ENCODE peak calls at places on chromosomes 4 and X, in nine cellular contexts. One of them, this sample, is unnamed.
A peak's percentile ranks its signal among the peaks of the same experiment; 100 is the strongest.

GRCh38 chr4:89213382-89213701 is 94.3 kb downstream of the GPRIN3 start:
- DNase-seq in Right ventricle myocardium inferior: no peak
- DNase-seq in HT-29: no peak
- DNase-seq in WTC11: no peak
- DNase-seq in GM23248: no peak
- DNase-seq in endothelial cell: no peak
- DNase-seq in left cardiac atrium: no peak
- DNase-seq in activated CD4-positive, CD25-positive, alpha-beta regulatory T cell treated with anti-CD3 and anti-CD28 coated beads, Interleukin-2, amount 50 U/mL, for 16 hours: no peak
- DNase-seq in heart left ventricle: no peak
- DNase-seq in this sample: no peak

GRCh38 chr4:99945718-99946345 is 586 bp downstream of the DNAJB14 start:
- DNase-seq in heart left ventricle: no peak
- DNase-seq in WTC11: peak; percentile 60
- DNase-seq in activated CD4-positive, CD25-positive, alpha-beta regulatory T cell treated with anti-CD3 and anti-CD28 coated beads, Interleukin-2, amount 50 U/mL, for 16 hours: no peak
- DNase-seq in GM23248: peak; percentile 67
- DNase-seq in left cardiac atrium: no peak
- DNase-seq in HT-29: peak; percentile 48
- DNase-seq in Right ventricle myocardium inferior: no peak
- DNase-seq in endothelial cell: no peak
- DNase-seq in this sample: peak; percentile 29

GRCh38 chrX:49249616-49250015 is 14.3 kb downstream of the CCDC22 start:
- DNase-seq in HT-29: no peak
- DNase-seq in activated CD4-positive, CD25-positive, alpha-beta regulatory T cell treated with anti-CD3 and anti-CD28 coated beads, Interleukin-2, amount 50 U/mL, for 16 hours: no peak
- DNase-seq in GM23248: no peak
- DNase-seq in left cardiac atrium: no peak
- DNase-seq in endothelial cell: no peak
- DNase-seq in Right ventricle myocardium inferior: no peak
- DNase-seq in WTC11: no peak
- DNase-seq in heart left ventricle: no peak
- DNase-seq in this sample: no peak

GRCh38 chr4:151799417-151800030 is 38.7 kb upstream of the GATB start:
- DNase-seq in left cardiac atrium: no peak
- DNase-seq in Right ventricle myocardium inferior: no peak
- DNase-seq in endothelial cell: no peak
- DNase-seq in GM23248: no peak
- DNase-seq in HT-29: no peak
- DNase-seq in activated CD4-positive, CD25-positive, alpha-beta regulatory T cell treated with anti-CD3 and anti-CD28 coated beads, Interleukin-2, amount 50 U/mL, for 16 hours: no peak
- DNase-seq in heart left ventricle: no peak
- DNase-seq in WTC11: no peak
- DNase-seq in this sample: no peak

GRCh38 chr4:47209833-47210232 is 178.5 kb downstream of the GABRB1 start:
- DNase-seq in activated CD4-positive, CD25-positive, alpha-beta regulatory T cell treated with anti-CD3 and anti-CD28 coated beads, Interleukin-2, amount 50 U/mL, for 16 hours: no peak
- DNase-seq in endothelial cell: no peak
- DNase-seq in left cardiac atrium: no peak
- DNase-seq in HT-29: no peak
- DNase-seq in WTC11: no peak
- DNase-seq in Right ventricle myocardium inferior: no peak
- DNase-seq in GM23248: peak; percentile 47
- DNase-seq in heart left ventricle: no peak
- DNase-seq in this sample: no peak

GRCh38 chrX:69158166-69159040 is 6.8 kb downstream of the PJA1 start:
- DNase-seq in HT-29: peak; percentile 75
- DNase-seq in GM23248: peak; percentile 72
- DNase-seq in endothelial cell: peak; percentile 24
- DNase-seq in Right ventricle myocardium inferior: no peak
- DNase-seq in activated CD4-positive, CD25-positive, alpha-beta regulatory T cell treated with anti-CD3 and anti-CD28 coated beads, Interleukin-2, amount 50 U/mL, for 16 hours: no peak
- DNase-seq in heart left ventricle: peak; percentile 86
- DNase-seq in left cardiac atrium: peak; percentile 73
- DNase-seq in WTC11: peak; percentile 42
- DNase-seq in this sample: no peak

GRCh38 chr4:128600996-128601857 is 208.3 kb upstream of the JADE1 start:
- DNase-seq in activated CD4-positive, CD25-positive, alpha-beta regulatory T cell treated with anti-CD3 and anti-CD28 coated beads, Interleukin-2, amount 50 U/mL, for 16 hours: no peak
- DNase-seq in WTC11: peak; percentile 22
- DNase-seq in GM23248: peak; percentile 92
- DNase-seq in left cardiac atrium: peak; percentile 65
- DNase-seq in endothelial cell: no peak
- DNase-seq in Right ventricle myocardium inferior: peak; percentile 67
- DNase-seq in HT-29: peak; percentile 79
- DNase-seq in heart left ventricle: peak; percentile 59
- DNase-seq in this sample: peak; percentile 46

GRCh38 chr4:124515591-124515990 is 196.9 kb downstream of the ANKRD50 start:
- DNase-seq in GM23248: no peak
- DNase-seq in WTC11: no peak
- DNase-seq in left cardiac atrium: no peak
- DNase-seq in activated CD4-positive, CD25-positive, alpha-beta regulatory T cell treated with anti-CD3 and anti-CD28 coated beads, Interleukin-2, amount 50 U/mL, for 16 hours: no peak
- DNase-seq in HT-29: no peak
- DNase-seq in endothelial cell: no peak
- DNase-seq in Right ventricle myocardium inferior: no peak
- DNase-seq in heart left ventricle: no peak
- DNase-seq in this sample: no peak

GRCh38 chr4:80180743-80181142 is 16.6 kb upstream of the PRDM8 start:
- DNase-seq in GM23248: peak; percentile 53
- DNase-seq in HT-29: no peak
- DNase-seq in left cardiac atrium: no peak
- DNase-seq in endothelial cell: no peak
- DNase-seq in WTC11: no peak
- DNase-seq in activated CD4-positive, CD25-positive, alpha-beta regulatory T cell treated with anti-CD3 and anti-CD28 coated beads, Interleukin-2, amount 50 U/mL, for 16 hours: no peak
- DNase-seq in Right ventricle myocardium inferior: no peak
- DNase-seq in heart left ventricle: no peak
- DNase-seq in this sample: no peak

GRCh38 chr4:168397611-168398169 is 79.1 kb upstream of the DDX60 start:
- DNase-seq in WTC11: no peak
- DNase-seq in HT-29: no peak
- DNase-seq in activated CD4-positive, CD25-positive, alpha-beta regulatory T cell treated with anti-CD3 and anti-CD28 coated beads, Interleukin-2, amount 50 U/mL, for 16 hours: no peak
- DNase-seq in Right ventricle myocardium inferior: no peak
- DNase-seq in left cardiac atrium: no peak
- DNase-seq in endothelial cell: no peak
- DNase-seq in GM23248: no peak
- DNase-seq in heart left ventricle: no peak
- DNase-seq in this sample: no peak

GRCh38 chr4:16196482-16197393 is 29.5 kb downstream of the TAPT1 start:
- DNase-seq in endothelial cell: no peak
- DNase-seq in Right ventricle myocardium inferior: no peak
- DNase-seq in WTC11: no peak
- DNase-seq in GM23248: peak; percentile 87
- DNase-seq in left cardiac atrium: no peak
- DNase-seq in heart left ventricle: no peak
- DNase-seq in activated CD4-positive, CD25-positive, alpha-beta regulatory T cell treated with anti-CD3 and anti-CD28 coated beads, Interleukin-2, amount 50 U/mL, for 16 hours: no peak
- DNase-seq in HT-29: peak; percentile 95
- DNase-seq in this sample: peak; percentile 68

GRCh38 chr4:119684463-119684862 is 55.9 kb upstream of the PDE5A start:
- DNase-seq in endothelial cell: no peak
- DNase-seq in HT-29: no peak
- DNase-seq in Right ventricle myocardium inferior: no peak
- DNase-seq in left cardiac atrium: no peak
- DNase-seq in GM23248: no peak
- DNase-seq in WTC11: no peak
- DNase-seq in activated CD4-positive, CD25-positive, alpha-beta regulatory T cell treated with anti-CD3 and anti-CD28 coated beads, Interleukin-2, amount 50 U/mL, for 16 hours: no peak
- DNase-seq in heart left ventricle: no peak
- DNase-seq in this sample: no peak

GRCh38 chr4:2954358-2955185 is 8.6 kb downstream of the NOP14 start:
- DNase-seq in activated CD4-positive, CD25-positive, alpha-beta regulatory T cell treated with anti-CD3 and anti-CD28 coated beads, Interleukin-2, amount 50 U/mL, for 16 hours: no peak
- DNase-seq in heart left ventricle: no peak
- DNase-seq in endothelial cell: no peak
- DNase-seq in HT-29: peak; percentile 41
- DNase-seq in Right ventricle myocardium inferior: no peak
- DNase-seq in GM23248: no peak
- DNase-seq in WTC11: peak; percentile 75
- DNase-seq in left cardiac atrium: no peak
- DNase-seq in this sample: no peak

GRCh38 chrX:46991664-46992063 is 79.4 kb downstream of the JADE3 start:
- DNase-seq in heart left ventricle: no peak
- DNase-seq in WTC11: no peak
- DNase-seq in GM23248: no peak
- DNase-seq in activated CD4-positive, CD25-positive, alpha-beta regulatory T cell treated with anti-CD3 and anti-CD28 coated beads, Interleukin-2, amount 50 U/mL, for 16 hours: no peak
- DNase-seq in Right ventricle myocardium inferior: no peak
- DNase-seq in left cardiac atrium: no peak
- DNase-seq in HT-29: no peak
- DNase-seq in endothelial cell: no peak
- DNase-seq in this sample: no peak

GRCh38 chrX:9562851-9563250 is 98.0 kb downstream of the TBL1X start:
- DNase-seq in left cardiac atrium: peak; percentile 29
- DNase-seq in Right ventricle myocardium inferior: no peak
- DNase-seq in endothelial cell: no peak
- DNase-seq in WTC11: no peak
- DNase-seq in HT-29: no peak
- DNase-seq in activated CD4-positive, CD25-positive, alpha-beta regulatory T cell treated with anti-CD3 and anti-CD28 coated beads, Interleukin-2, amount 50 U/mL, for 16 hours: no peak
- DNase-seq in heart left ventricle: peak; percentile 38
- DNase-seq in GM23248: peak; percentile 84
- DNase-seq in this sample: no peak

GRCh38 chr4:165839615-165840333 is 33.3 kb upstream of the TLL1 start:
- DNase-seq in Right ventricle myocardium inferior: no peak
- DNase-seq in WTC11: no peak
- DNase-seq in HT-29: no peak
- DNase-seq in activated CD4-positive, CD25-positive, alpha-beta regulatory T cell treated with anti-CD3 and anti-CD28 coated beads, Interleukin-2, amount 50 U/mL, for 16 hours: no peak
- DNase-seq in left cardiac atrium: no peak
- DNase-seq in endothelial cell: no peak
- DNase-seq in GM23248: no peak
- DNase-seq in heart left ventricle: no peak
- DNase-seq in this sample: no peak

GRCh38 chrX:114952696-114953095 is 64.7 kb downstream of the IL13RA2 start:
- DNase-seq in WTC11: no peak
- DNase-seq in HT-29: no peak
- DNase-seq in endothelial cell: no peak
- DNase-seq in Right ventricle myocardium inferior: no peak
- DNase-seq in GM23248: no peak
- DNase-seq in heart left ventricle: no peak
- DNase-seq in left cardiac atrium: no peak
- DNase-seq in activated CD4-positive, CD25-positive, alpha-beta regulatory T cell treated with anti-CD3 and anti-CD28 coated beads, Interleukin-2, amount 50 U/mL, for 16 hours: no peak
- DNase-seq in this sample: no peak

GRCh38 chr4:32909722-32910121 is 2189.6 kb downstream of the PCDH7 start:
- DNase-seq in activated CD4-positive, CD25-positive, alpha-beta regulatory T cell treated with anti-CD3 and anti-CD28 coated beads, Interleukin-2, amount 50 U/mL, for 16 hours: no peak
- DNase-seq in endothelial cell: no peak
- DNase-seq in left cardiac atrium: no peak
- DNase-seq in HT-29: no peak
- DNase-seq in WTC11: peak; percentile 38
- DNase-seq in heart left ventricle: no peak
- DNase-seq in GM23248: no peak
- DNase-seq in Right ventricle myocardium inferior: no peak
- DNase-seq in this sample: no peak

GRCh38 chr4:168421671-168422070 is 58.6 kb downstream of the DDX60L start:
- DNase-seq in activated CD4-positive, CD25-positive, alpha-beta regulatory T cell treated with anti-CD3 and anti-CD28 coated beads, Interleukin-2, amount 50 U/mL, for 16 hours: no peak
- DNase-seq in Right ventricle myocardium inferior: no peak
- DNase-seq in WTC11: no peak
- DNase-seq in GM23248: peak; percentile 4
- DNase-seq in HT-29: peak; percentile 2
- DNase-seq in endothelial cell: peak; percentile 36
- DNase-seq in left cardiac atrium: no peak
- DNase-seq in heart left ventricle: no peak
- DNase-seq in this sample: no peak

GRCh38 chrX:81791086-81791485 is 589.2 kb downstream of the SH3BGRL start:
- DNase-seq in left cardiac atrium: no peak
- DNase-seq in GM23248: no peak
- DNase-seq in HT-29: no peak
- DNase-seq in heart left ventricle: no peak
- DNase-seq in endothelial cell: no peak
- DNase-seq in WTC11: no peak
- DNase-seq in activated CD4-positive, CD25-positive, alpha-beta regulatory T cell treated with anti-CD3 and anti-CD28 coated beads, Interleukin-2, amount 50 U/mL, for 16 hours: no peak
- DNase-seq in Right ventricle myocardium inferior: no peak
- DNase-seq in this sample: no peak

GRCh38 chr4:3407930-3408792 is 33.6 kb upstream of the HGFAC start:
- DNase-seq in endothelial cell: no peak
- DNase-seq in activated CD4-positive, CD25-positive, alpha-beta regulatory T cell treated with anti-CD3 and anti-CD28 coated beads, Interleukin-2, amount 50 U/mL, for 16 hours: no peak
- DNase-seq in HT-29: no peak
- DNase-seq in Right ventricle myocardium inferior: peak; percentile 33
- DNase-seq in GM23248: no peak
- DNase-seq in left cardiac atrium: peak; percentile 16
- DNase-seq in WTC11: no peak
- DNase-seq in heart left ventricle: no peak
- DNase-seq in this sample: no peak

GRCh38 chrX:9171841-9172240 is 137.9 kb upstream of the FAM9B start:
- DNase-seq in Right ventricle myocardium inferior: no peak
- DNase-seq in endothelial cell: no peak
- DNase-seq in heart left ventricle: no peak
- DNase-seq in left cardiac atrium: no peak
- DNase-seq in HT-29: no peak
- DNase-seq in WTC11: no peak
- DNase-seq in activated CD4-positive, CD25-positive, alpha-beta regulatory T cell treated with anti-CD3 and anti-CD28 coated beads, Interleukin-2, amount 50 U/mL, for 16 hours: no peak
- DNase-seq in GM23248: peak; percentile 77
- DNase-seq in this sample: no peak

GRCh38 chr4:97828646-97829045 is 314.6 kb downstream of the STPG2 start:
- DNase-seq in endothelial cell: no peak
- DNase-seq in HT-29: no peak
- DNase-seq in left cardiac atrium: no peak
- DNase-seq in WTC11: no peak
- DNase-seq in activated CD4-positive, CD25-positive, alpha-beta regulatory T cell treated with anti-CD3 and anti-CD28 coated beads, Interleukin-2, amount 50 U/mL, for 16 hours: no peak
- DNase-seq in Right ventricle myocardium inferior: no peak
- DNase-seq in heart left ventricle: no peak
- DNase-seq in GM23248: no peak
- DNase-seq in this sample: no peak